ENCODE peak calls at places on chromosomes 12 and 14, in five cellular contexts. Y is HepG2, L is HEK293T, N is H1, B is HCT116. G is an unnamed sample.

GRCh38 chr14:93054876-93055275 is 60.8 kb downstream of the ITPK1 start:
- DNase-seq in Y (no peak), L (no peak), N (no peak), B (no peak), G (no peak)

GRCh38 chr12:63967358-63967757 is 122.9 kb downstream of the SRGAP1 start:
- DNase-seq in Y (no peak), L (no peak), N (no peak), B (peak), G (no peak)

GRCh38 chr14:68285421-68286179 is 466.0 kb downstream of the RAD51B start:
- DNase-seq in Y (no peak), L (no peak), N (no peak), B (no peak), G (no peak)

GRCh38 chr12:102174761-102175160 is 22.9 kb downstream of the PMCH start:
- DNase-seq in Y (no peak), L (no peak), N (no peak), B (no peak), G (no peak)

GRCh38 chr12:54173066-54173726 is 15.6 kb downstream of the SMUG1 start:
- DNase-seq in Y (no peak), L (peak), N (peak), B (no peak), G (peak)

GRCh38 chr14:83816755-83817154 is 1713.2 kb upstream of the FLRT2 start:
- DNase-seq in Y (no peak), L (peak), N (no peak), B (no peak), G (no peak)

GRCh38 chr12:115384391-115384790 is 700.4 kb upstream of the TBX3 start:
- DNase-seq in Y (no peak), L (no peak), N (no peak), B (no peak), G (no peak)

GRCh38 chr12:79900951-79901350 is 33.9 kb downstream of the PPP1R12A start:
- DNase-seq in Y (no peak), L (no peak), N (no peak), B (no peak), G (no peak)

GRCh38 chr14:88493392-88494185 is 61.2 kb downstream of the PTPN21 start:
- DNase-seq in Y (no peak), L (no peak), N (no peak), B (no peak), G (no peak)

GRCh38 chr12:73067616-73068015 is 795.4 kb downstream of the TRHDE start:
- DNase-seq in Y (no peak), L (no peak), N (no peak), B (no peak), G (no peak)

GRCh38 chr12:57462307-57463253 is 3.0 kb downstream of the GLI1 start:
- DNase-seq in Y (peak), L (peak), N (peak), B (peak), G (peak)

GRCh38 chr12:118164798-118165486 is 29.0 kb downstream of the PEBP1 start:
- DNase-seq in Y (peak), L (peak), N (no peak), B (peak), G (peak)

GRCh38 chr12:113519464-113520191 is 48.0 kb upstream of the LHX5 start:
- DNase-seq in Y (no peak), L (no peak), N (no peak), B (no peak), G (no peak)

GRCh38 chr14:65239143-65239672 is 136.9 kb upstream of the MAX start:
- DNase-seq in Y (peak), L (no peak), N (no peak), B (no peak), G (no peak)

GRCh38 chr12:120903382-120903817 is 758 bp downstream of the SPPL3 start:
- DNase-seq in Y (peak), L (no peak), N (peak), B (no peak), G (peak)

GRCh38 chr12:67621926-67622325 is 26.6 kb upstream of the DYRK2 start:
- DNase-seq in Y (no peak), L (no peak), N (no peak), B (no peak), G (no peak)

GRCh38 chr12:49842519-49843352 is at the start of gene BCDIN3D:
- DNase-seq in Y (peak), L (peak), N (peak), B (peak), G (peak)

GRCh38 chr12:103547929-103548328 is 39.1 kb upstream of the STAB2 start:
- DNase-seq in Y (no peak), L (no peak), N (no peak), B (no peak), G (peak)

GRCh38 chr14:104732931-104733681 is 9.1 kb downstream of the ADSS1 start:
- DNase-seq in Y (no peak), L (no peak), N (no peak), B (no peak), G (no peak)

GRCh38 chr14:89665262-89665661 is 248.2 kb upstream of the FOXN3 start:
- DNase-seq in Y (peak), L (no peak), N (no peak), B (no peak), G (no peak)

GRCh38 chr14:89673499-89674225 is 256.6 kb upstream of the FOXN3 start:
- DNase-seq in Y (no peak), L (no peak), N (no peak), B (no peak), G (no peak)

GRCh38 chr14:89667983-89668382 is 250.9 kb upstream of the FOXN3 start:
- DNase-seq in Y (no peak), L (no peak), N (no peak), B (no peak), G (no peak)

GRCh38 chr14:89672636-89673279 is 255.7 kb upstream of the FOXN3 start:
- DNase-seq in Y (peak), L (peak), N (no peak), B (no peak), G (no peak)

DNA sequence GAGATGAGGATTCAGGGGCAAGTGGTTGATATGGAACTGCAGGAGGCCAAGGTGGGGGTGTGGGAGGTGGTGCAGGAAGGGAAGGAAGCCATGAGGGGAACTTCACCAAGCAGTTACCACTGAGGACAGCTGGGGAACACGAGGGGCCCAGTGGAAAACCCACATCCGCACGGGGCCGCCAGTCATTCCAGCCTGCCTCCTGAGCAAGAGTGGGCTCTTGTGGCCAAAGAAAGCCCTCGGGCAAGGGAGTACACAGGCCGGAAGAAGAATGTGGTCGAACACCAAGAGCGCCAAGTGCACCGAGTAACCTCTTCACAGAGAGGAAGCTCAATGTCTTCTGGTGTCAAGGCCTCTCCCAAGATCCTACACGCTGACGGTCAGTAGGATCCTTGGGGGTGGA is 252.2 kb upstream of the FOXN3 start:
- DNase-seq in Y (no peak), L (no peak), N (no peak), B (no peak), G (no peak)
- TF ChIP-seq SP1 in Y (no peak), L (no peak), N (no peak), B (no peak), G (no peak)

DNA sequence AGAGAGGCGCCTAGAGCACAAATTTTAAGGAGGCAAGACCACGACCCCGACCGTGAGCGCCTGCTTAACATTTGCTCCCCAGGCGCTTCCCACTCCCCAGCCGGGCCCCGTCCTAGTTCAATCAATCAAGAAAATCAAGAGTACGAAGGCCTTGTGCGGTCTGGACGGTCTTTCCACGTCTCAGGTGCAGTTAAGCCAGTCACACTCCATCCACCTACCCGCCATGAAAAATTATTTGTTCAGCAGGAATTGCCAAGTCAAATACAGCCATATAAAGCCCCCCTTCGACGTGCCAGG is 610 bp upstream of the LRR1 start:
- DNase-seq in Y (no peak), L (no peak), N (no peak), B (no peak), G (no peak)
- TF ChIP-seq SP1 in Y (no peak), L (no peak), N (no peak), B (no peak), G (no peak)

DNA sequence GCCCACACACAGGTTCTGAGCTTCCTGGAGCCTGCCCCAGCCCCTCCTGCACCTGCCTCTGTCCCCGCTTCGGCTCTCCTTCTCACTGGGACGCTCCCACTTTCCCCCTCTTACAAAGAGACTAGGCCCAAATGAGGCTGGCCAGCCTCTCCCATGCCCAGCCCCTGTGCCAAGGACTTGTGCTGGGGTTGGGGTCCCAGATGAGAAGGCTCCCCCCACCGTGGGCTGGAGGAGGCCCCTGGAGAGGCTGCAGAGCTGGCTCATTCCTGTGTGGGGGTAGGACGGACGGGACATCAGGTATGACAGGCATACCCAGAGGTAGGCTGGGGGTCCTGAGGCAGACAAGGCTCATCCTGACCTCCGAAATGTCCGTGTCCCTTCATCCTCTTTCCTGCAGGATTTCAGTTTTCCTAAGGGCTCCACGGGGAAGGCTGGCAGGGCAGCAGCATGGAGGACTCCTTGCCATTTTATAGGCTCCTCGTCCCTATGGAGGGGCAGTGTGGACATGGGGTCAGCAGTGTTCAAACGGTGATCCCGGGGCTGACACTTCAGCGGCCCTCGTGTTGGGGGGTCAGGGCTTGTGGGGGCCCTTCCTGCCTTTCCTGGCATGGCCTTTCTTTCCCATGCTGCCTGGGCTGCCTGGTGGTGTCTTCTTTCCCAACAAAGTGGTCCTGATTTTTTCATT is 49.1 kb upstream of the MEG3 start:
- DNase-seq in Y (no peak), L (no peak), N (no peak), B (no peak), G (no peak)
- TF ChIP-seq SP1 in Y (no peak), L (no peak), N (no peak), B (no peak), G (no peak)

GRCh38 chr12:10027311-10028099 is 3.0 kb upstream of the CLEC9A start:
- DNase-seq in Y (no peak), L (no peak), N (no peak), B (no peak), G (no peak)
- TF ChIP-seq SP1 in Y (no peak), L (no peak), N (no peak), B (no peak), G (no peak)

GRCh38 chr12:84135879-84136278 is 776.7 kb downstream of the SLC6A15 start:
- DNase-seq in Y (no peak), L (no peak), N (no peak), B (no peak), G (no peak)

GRCh38 chr12:84134797-84135366 is 777.7 kb downstream of the SLC6A15 start:
- DNase-seq in Y (no peak), L (no peak), N (no peak), B (no peak), G (no peak)

GRCh38 chr12:84131076-84131475 is 781.5 kb downstream of the SLC6A15 start:
- DNase-seq in Y (no peak), L (no peak), N (no peak), B (no peak), G (no peak)

DNA sequence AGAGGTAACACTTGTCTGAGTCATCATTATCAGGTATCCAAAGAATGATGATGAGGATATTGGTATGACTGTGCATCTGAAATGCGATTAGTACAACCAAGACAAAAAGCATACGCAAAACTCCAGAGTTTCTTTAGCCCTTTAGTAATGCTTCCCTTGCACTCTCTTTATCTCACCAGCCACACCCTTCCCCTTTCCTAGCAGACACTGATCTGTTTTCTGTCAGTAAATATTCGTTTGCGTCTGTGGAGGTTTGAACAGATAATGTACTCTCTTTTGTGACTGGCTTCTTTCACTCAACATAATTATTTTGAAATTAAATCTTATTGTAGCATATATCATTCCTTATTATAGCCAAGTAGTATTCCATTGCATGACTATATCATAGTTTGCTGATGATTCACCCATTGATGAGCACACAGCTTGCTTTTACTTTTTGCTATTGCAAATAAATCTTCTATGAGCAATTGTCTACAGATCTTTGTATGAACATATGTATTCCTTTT is 775.7 kb downstream of the SLC6A15 start:
- DNase-seq in Y (no peak), L (no peak), N (no peak), B (no peak), G (no peak)
- TF ChIP-seq SP1 in Y (no peak), L (no peak), N (no peak), B (no peak), G (no peak)

DNA sequence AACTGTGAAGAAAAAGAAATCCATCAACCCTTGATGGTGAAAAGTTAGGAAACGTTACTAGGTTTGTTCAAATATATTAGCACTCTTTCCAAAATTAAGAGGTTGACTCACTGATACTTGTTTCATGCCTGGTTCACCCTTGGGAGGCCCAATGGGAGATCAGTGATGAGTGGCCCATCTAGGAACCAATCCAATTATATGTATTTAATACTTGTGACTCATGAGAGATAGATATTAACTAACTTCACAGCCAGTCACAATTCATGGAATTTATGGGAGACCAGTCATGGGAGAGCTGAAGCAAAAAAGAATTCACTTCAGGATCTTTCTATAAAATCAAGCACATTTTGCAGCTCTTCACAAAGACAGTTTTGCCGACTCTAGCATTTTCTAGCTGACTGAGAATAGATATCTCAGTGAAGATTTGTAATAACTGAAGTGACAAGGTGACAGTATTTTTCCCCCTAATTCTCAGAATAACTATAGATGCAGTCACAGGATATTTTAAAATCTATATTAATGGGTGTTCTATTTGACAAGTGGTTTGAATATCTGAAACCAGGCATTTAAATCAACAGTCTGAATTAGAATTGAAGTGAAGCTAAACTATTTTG is 230.2 kb downstream of the EPS8 start:
- DNase-seq in Y (no peak), L (no peak), N (no peak), B (no peak), G (no peak)
- TF ChIP-seq SP1 in Y (no peak), L (no peak), N (no peak), B (no peak), G (no peak)

G was measured in WTC11.